ENCODE peak calls at places on chromosomes 5 and 9, in ten cellular contexts. P, C, Q, W, Y, U, J, I, A and S are unnamed samples.

GRCh38 chr9:88697764-88698436 is 162.9 kb downstream of the NXNL2 start:
- DNase-seq in P (no peak), C (no peak), Q (no peak), W (no peak), Y (no peak), U (no peak), J (peak), I (no peak), A (no peak), S (no peak)

GRCh38 chr9:112496074-112496722 is 9.6 kb downstream of the KIAA1958 start:
- DNase-seq in P (no peak), C (no peak), Q (no peak), W (no peak), Y (no peak), U (no peak), J (peak), I (no peak), A (no peak), S (no peak)

GRCh38 chr5:81971086-81971693 is 633 bp upstream of the ATG10 start:
- DNase-seq in P (no peak), C (no peak), Q (no peak), W (no peak), Y (no peak), U (no peak), J (peak), I (no peak), A (no peak), S (no peak)

GRCh38 chr9:31908158-31908890 is 476.1 kb upstream of the ACO1 start:
- DNase-seq in P (no peak), C (no peak), Q (no peak), W (no peak), Y (no peak), U (no peak), J (no peak), I (no peak), A (no peak), S (no peak)

GRCh38 chr5:98965226-98965625 is 36.4 kb upstream of the CHD1 start:
- DNase-seq in P (no peak), C (no peak), Q (no peak), W (no peak), Y (no peak), U (no peak), J (no peak), I (no peak), A (no peak), S (no peak)

GRCh38 chr5:123422433-123423277 is 548 bp downstream of the CEP120 start:
- DNase-seq in P (no peak), C (peak), Q (no peak), W (no peak), Y (peak), U (no peak), J (peak), I (no peak), A (no peak), S (peak)

GRCh38 chr5:40853632-40854192 is 12.5 kb downstream of the CARD6 start:
- DNase-seq in P (no peak), C (no peak), Q (no peak), W (no peak), Y (no peak), U (no peak), J (no peak), I (no peak), A (no peak), S (no peak)

GRCh38 chr5:133977161-133977787 is 8.8 kb upstream of the C5orf15 start:
- DNase-seq in P (no peak), C (no peak), Q (no peak), W (no peak), Y (no peak), U (no peak), J (no peak), I (no peak), A (no peak), S (no peak)

GRCh38 chr5:142654578-142655042 is 31.3 kb downstream of the FGF1 start:
- DNase-seq in P (no peak), C (no peak), Q (no peak), W (no peak), Y (no peak), U (no peak), J (no peak), I (no peak), A (no peak), S (no peak)

GRCh38 chr5:164998142-164998541 is 1492.7 kb downstream of the MAT2B start:
- DNase-seq in P (no peak), C (no peak), Q (no peak), W (no peak), Y (no peak), U (no peak), J (no peak), I (no peak), A (no peak), S (no peak)

GRCh38 chr9:88197781-88198345 is 59.6 kb upstream of the SPATA31C2 start:
- DNase-seq in P (no peak), C (no peak), Q (no peak), W (no peak), Y (no peak), U (no peak), J (peak), I (no peak), A (no peak), S (no peak)

GRCh38 chr5:53010819-53011218 is 21.7 kb downstream of the ITGA2 start:
- DNase-seq in P (no peak), C (no peak), Q (no peak), W (no peak), Y (no peak), U (no peak), J (no peak), I (no peak), A (no peak), S (no peak)

GRCh38 chr5:17405976-17406876 is 91.8 kb upstream of the TAF11L2 start:
- DNase-seq in P (no peak), C (no peak), Q (no peak), W (no peak), Y (no peak), U (no peak), J (no peak), I (no peak), A (no peak), S (no peak)

GRCh38 chr5:82467006-82467561 is 188.9 kb upstream of the RPS23 start:
- DNase-seq in P (peak), C (no peak), Q (no peak), W (no peak), Y (no peak), U (no peak), J (no peak), I (no peak), A (no peak), S (no peak)

GRCh38 chr9:3768698-3769458 is 243.1 kb upstream of the RFX3 start:
- DNase-seq in P (peak), C (no peak), Q (no peak), W (no peak), Y (no peak), U (no peak), J (no peak), I (no peak), A (no peak), S (no peak)

GRCh38 chr5:171845857-171846785 is 60.5 kb downstream of the SMIM23 start:
- DNase-seq in P (no peak), C (no peak), Q (no peak), W (no peak), Y (peak), U (no peak), J (peak), I (no peak), A (no peak), S (no peak)

GRCh38 chr5:40915341-40915926 is 6.1 kb downstream of the C7 start:
- DNase-seq in P (no peak), C (no peak), Q (no peak), W (no peak), Y (no peak), U (no peak), J (no peak), I (no peak), A (no peak), S (no peak)

GRCh38 chr5:109876941-109877669 is 187.4 kb downstream of the MAN2A1 start:
- DNase-seq in P (no peak), C (no peak), Q (no peak), W (no peak), Y (no peak), U (no peak), J (no peak), I (no peak), A (no peak), S (no peak)

GRCh38 chr9:85212209-85212608 is 529.5 kb downstream of the AGTPBP1 start:
- DNase-seq in P (no peak), C (no peak), Q (no peak), W (no peak), Y (no peak), U (no peak), J (no peak), I (no peak), A (no peak), S (no peak)

GRCh38 chr9:97793067-97793466 is 60.0 kb upstream of the FOXE1 start:
- DNase-seq in P (no peak), C (no peak), Q (no peak), W (no peak), Y (no peak), U (no peak), J (no peak), I (no peak), A (no peak), S (no peak)

GRCh38 chr9:69097053-69097452 is 61.5 kb downstream of the FXN start:
- DNase-seq in P (no peak), C (no peak), Q (no peak), W (no peak), Y (no peak), U (no peak), J (no peak), I (no peak), A (no peak), S (peak)

GRCh38 chr9:24672336-24672735 is 126.6 kb upstream of the IZUMO3 start:
- DNase-seq in P (no peak), C (no peak), Q (no peak), W (no peak), Y (no peak), U (no peak), J (no peak), I (no peak), A (no peak), S (no peak)

GRCh38 chr5:1048861-1049838 is 40.5 kb downstream of the NKD2 start:
- DNase-seq in P (no peak), C (no peak), Q (no peak), W (no peak), Y (no peak), U (no peak), J (no peak), I (peak), A (no peak), S (no peak)

GRCh38 chr5:136025900-136026299 is 2.9 kb upstream of the TGFBI start:
- DNase-seq in P (peak), C (no peak), Q (no peak), W (no peak), Y (peak), U (no peak), J (no peak), I (peak), A (no peak), S (no peak)

GRCh38 chr5:171596391-171596878 is 177.0 kb downstream of the FGF18 start:
- DNase-seq in P (peak), C (no peak), Q (no peak), W (no peak), Y (peak), U (no peak), J (no peak), I (no peak), A (no peak), S (peak)

GRCh38 chr9:130729145-130729544 is 35.6 kb downstream of the EXOSC2 start:
- DNase-seq in P (no peak), C (no peak), Q (no peak), W (no peak), Y (no peak), U (no peak), J (no peak), I (no peak), A (no peak), S (no peak)

GRCh38 chr9:8715792-8716191 is 916.2 kb upstream of the DMAC1 start:
- DNase-seq in P (no peak), C (no peak), Q (no peak), W (no peak), Y (no peak), U (no peak), J (no peak), I (no peak), A (no peak), S (no peak)

GRCh38 chr9:106864533-106865143 is 1.7 kb downstream of the ZNF462 start:
- DNase-seq in P (peak), C (no peak), Q (no peak), W (no peak), Y (peak), U (no peak), J (no peak), I (peak), A (no peak), S (no peak)

GRCh38 chr9:76216161-76216649 is 178.0 kb downstream of the RFK start:
- DNase-seq in P (no peak), C (no peak), Q (no peak), W (no peak), Y (no peak), U (no peak), J (peak), I (no peak), A (no peak), S (no peak)

GRCh38 chr5:96794757-96795156 is 13.0 kb downstream of the ERAP1 start:
- DNase-seq in P (no peak), C (no peak), Q (no peak), W (no peak), Y (no peak), U (no peak), J (no peak), I (no peak), A (no peak), S (no peak)

GRCh38 chr9:87642330-87643110 is 83.4 kb upstream of the CTSL start:
- DNase-seq in P (no peak), C (no peak), Q (no peak), W (no peak), Y (no peak), U (no peak), J (no peak), I (no peak), A (no peak), S (no peak)

GRCh38 chr5:147831465-147831864 is at the start of gene SPINK1:
- DNase-seq in P (no peak), C (no peak), Q (peak), W (no peak), Y (no peak), U (no peak), J (no peak), I (no peak), A (no peak), S (no peak)

GRCh38 chr5:127563133-127563532 is 45.7 kb downstream of the PRRC1 start:
- DNase-seq in P (no peak), C (no peak), Q (no peak), W (no peak), Y (no peak), U (no peak), J (no peak), I (no peak), A (no peak), S (no peak)

GRCh38 chr9:121651295-121652036 is at the start of gene DAB2IP:
- DNase-seq in P (peak), C (no peak), Q (peak), W (peak), Y (peak), U (no peak), J (peak), I (peak), A (no peak), S (peak)
- TF ChIP-seq POLR2A in P (peak), C (no peak), Q (no peak), W (no peak), Y (no peak), U (no peak), J (peak), I (no peak), A (no peak), S (no peak)

DNA sequence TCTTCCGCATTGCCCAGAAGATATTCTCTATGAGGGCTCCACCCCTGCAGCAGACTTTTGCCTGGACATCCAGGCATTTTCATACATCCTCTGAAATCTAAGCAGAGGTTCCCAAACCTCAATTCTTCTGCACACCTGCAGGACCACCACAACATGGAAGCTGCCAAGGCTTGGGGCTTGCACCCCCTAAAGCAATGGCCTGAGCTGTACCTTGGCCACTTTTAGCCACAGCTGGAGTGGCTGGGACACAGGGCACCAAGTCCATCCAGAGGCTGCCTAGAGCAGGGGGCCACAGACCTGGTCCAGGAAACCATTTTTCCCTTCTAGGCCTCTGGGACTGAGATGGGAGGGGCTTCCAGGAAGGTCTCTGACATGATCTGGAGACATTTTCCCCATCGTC is 60.7 kb downstream of the ADAMTSL1 start:
- DNase-seq in P (no peak), C (no peak), Q (no peak), W (no peak), Y (no peak), U (no peak), J (no peak), I (no peak), A (no peak), S (no peak)
- TF ChIP-seq POLR2A in P (no peak), C (no peak), Q (no peak), W (no peak), Y (no peak), U (no peak), J (no peak), I (no peak), A (no peak), S (no peak)

GRCh38 chr9:27462846-27463245 is 61.2 kb upstream of the IFNK start:
- DNase-seq in P (no peak), C (no peak), Q (no peak), W (no peak), Y (no peak), U (no peak), J (no peak), I (no peak), A (no peak), S (no peak)

GRCh38 chr9:27462434-27462833 is 61.7 kb upstream of the IFNK start:
- DNase-seq in P (no peak), C (no peak), Q (no peak), W (no peak), Y (no peak), U (no peak), J (no peak), I (no peak), A (no peak), S (no peak)

GRCh38 chr9:27457445-27457844 is 66.6 kb upstream of the IFNK start:
- DNase-seq in P (no peak), C (no peak), Q (peak), W (peak), Y (peak), U (no peak), J (no peak), I (no peak), A (no peak), S (no peak)

GRCh38 chr9:27460225-27461023 is 63.7 kb upstream of the IFNK start:
- DNase-seq in P (no peak), C (peak), Q (no peak), W (no peak), Y (no peak), U (no peak), J (peak), I (no peak), A (no peak), S (no peak)
- TF ChIP-seq POLR2A in P (no peak), C (no peak), Q (peak), W (no peak), Y (no peak), U (no peak), J (no peak), I (no peak), A (no peak), S (no peak)

GRCh38 chr5:76547242-76547890 is 75.8 kb downstream of the F2RL2 start:
- DNase-seq in P (no peak), C (peak), Q (no peak), W (no peak), Y (no peak), U (no peak), J (no peak), I (no peak), A (no peak), S (peak)
- TF ChIP-seq POLR2A in P (no peak), C (no peak), Q (peak), W (no peak), Y (no peak), U (no peak), J (no peak), I (no peak), A (no peak), S (no peak)

DNA sequence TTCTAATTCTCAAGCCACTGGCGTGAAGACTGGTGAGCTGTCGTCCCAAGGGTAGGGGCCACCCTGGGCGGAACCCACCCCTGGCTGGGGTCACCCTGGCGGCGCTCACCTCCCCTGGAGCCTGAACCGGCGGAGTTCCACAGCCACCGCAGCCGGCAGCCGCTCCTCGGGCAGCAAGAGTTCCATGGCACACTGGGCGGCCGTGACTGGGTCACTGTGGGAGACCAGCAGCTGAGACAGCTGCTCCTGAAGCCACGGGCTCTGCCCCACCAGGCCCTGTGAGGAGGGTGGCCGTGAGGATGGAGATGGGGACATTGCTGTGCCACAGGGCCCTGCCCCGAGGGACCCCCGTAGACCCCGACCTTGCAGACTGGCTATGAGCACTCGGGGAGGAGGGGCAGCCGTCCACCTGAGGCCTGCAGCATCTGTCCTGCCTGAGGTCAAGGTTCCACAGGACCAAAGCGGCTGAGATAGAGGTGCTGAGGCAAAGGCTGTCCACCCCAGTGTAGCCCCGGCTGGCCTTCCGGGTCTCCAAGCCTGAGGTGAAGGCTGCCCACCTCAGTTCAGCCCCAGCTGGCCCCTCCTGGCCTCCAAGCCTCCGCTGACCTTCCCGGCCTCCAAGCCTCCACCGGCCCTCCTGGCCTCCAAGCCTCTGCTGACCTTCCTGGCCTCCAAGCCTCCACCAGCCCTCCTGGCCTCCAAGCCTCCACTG is 50.6 kb upstream of the NRARP start:
- DNase-seq in P (no peak), C (no peak), Q (no peak), W (no peak), Y (no peak), U (no peak), J (no peak), I (no peak), A (no peak), S (no peak)
- TF ChIP-seq POLR2A in P (no peak), C (no peak), Q (no peak), W (no peak), Y (no peak), U (no peak), J (no peak), I (no peak), A (no peak), S (no peak)

DNA sequence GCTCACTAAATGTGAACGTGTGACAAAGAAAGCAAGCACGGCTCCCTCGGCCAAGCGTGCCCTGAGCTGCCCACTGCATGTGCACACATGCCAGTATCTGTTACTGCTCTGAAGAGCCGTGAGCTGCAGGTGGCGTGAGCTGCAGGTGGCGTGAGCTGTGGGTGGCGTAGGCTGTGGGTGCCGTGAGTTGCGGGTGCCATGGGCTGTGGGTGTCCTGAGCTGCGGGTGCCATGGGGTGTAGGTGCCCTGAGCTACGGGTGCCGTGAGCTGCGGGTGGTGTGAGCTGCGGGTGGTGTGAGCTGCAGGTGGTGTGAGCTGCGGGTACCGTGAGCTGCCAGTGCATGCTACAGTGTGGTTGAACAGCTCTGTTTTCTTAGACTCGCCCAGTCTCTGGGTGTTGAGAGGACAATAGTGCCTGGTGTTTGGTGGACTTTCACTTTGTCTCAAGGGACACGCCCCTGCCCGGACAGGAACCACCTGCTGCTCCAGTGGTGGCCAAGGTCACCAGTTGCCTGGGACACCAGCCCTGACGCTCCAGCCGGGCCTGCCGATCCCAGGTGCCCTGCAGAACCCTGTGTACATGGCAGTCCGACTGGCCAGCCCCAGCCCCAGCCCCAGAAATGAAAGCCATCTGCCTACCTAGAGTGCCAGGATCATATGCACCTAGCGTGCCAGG is 6.7 kb downstream of the CCDC187 start:
- DNase-seq in P (no peak), C (no peak), Q (peak), W (no peak), Y (no peak), U (no peak), J (no peak), I (no peak), A (no peak), S (peak)
- TF ChIP-seq POLR2A in P (no peak), C (no peak), Q (no peak), W (no peak), Y (no peak), U (no peak), J (no peak), I (no peak), A (no peak), S (no peak)

GRCh38 chr5:140672455-140673186 is 755 bp downstream of the DND1 start:
- DNase-seq in P (peak), C (no peak), Q (no peak), W (peak), Y (peak), U (no peak), J (peak), I (no peak), A (no peak), S (no peak)

GRCh38 chr5:140674629-140675028 is 1.3 kb upstream of the DND1 start:
- DNase-seq in P (no peak), C (no peak), Q (no peak), W (no peak), Y (no peak), U (no peak), J (no peak), I (no peak), A (no peak), S (no peak)

GRCh38 chr5:140674211-140674610 is 835 bp upstream of the DND1 start:
- DNase-seq in P (no peak), C (no peak), Q (no peak), W (no peak), Y (no peak), U (no peak), J (no peak), I (no peak), A (no peak), S (no peak)

GRCh38 chr5:140673187-140673976 is at the start of gene DND1:
- DNase-seq in P (no peak), C (no peak), Q (no peak), W (no peak), Y (no peak), U (no peak), J (peak), I (no peak), A (no peak), S (no peak)

GRCh38 chr5:140671472-140672210 is 1.7 kb downstream of the DND1 start:
- DNase-seq in P (no peak), C (no peak), Q (no peak), W (no peak), Y (no peak), U (no peak), J (no peak), I (no peak), A (no peak), S (no peak)
- TF ChIP-seq POLR2A in P (no peak), C (no peak), Q (no peak), W (no peak), Y (no peak), U (no peak), J (no peak), I (no peak), A (no peak), S (no peak)